ENCODE peak calls at places on chromosome 15, in five cellular contexts. U, N, Y, W and A are unnamed samples.

GRCh38 chr15:85485956-85486567 is 105.7 kb downstream of the AKAP13 start:
- DNase-seq in W (peak; percentile 82), U (peak; percentile 51), Y (peak; percentile 59), N (peak; percentile 73), A (peak; percentile 81)

GRCh38 chr15:66961407-66961884 is 104.0 kb upstream of the SMAD3 start:
- DNase-seq in U (no peak), W (no peak), Y (no peak), N (no peak), A (peak; percentile 23)

GRCh38 chr15:68372291-68372811 is 59.6 kb downstream of the ITGA11 start:
- DNase-seq in N (peak; percentile 45), Y (no peak), W (peak; percentile 80), U (no peak), A (peak; percentile 35)

GRCh38 chr15:77821188-77821958 is 188.7 kb upstream of the LINGO1 start:
- DNase-seq in W (peak; percentile 84), U (peak; percentile 31), N (peak; percentile 54), Y (peak; percentile 46), A (peak; percentile 72)

GRCh38 chr15:54707805-54708752 is 488.7 kb downstream of the RSL24D1 start:
- DNase-seq in N (no peak), U (no peak), W (no peak), Y (no peak), A (no peak)

GRCh38 chr15:73797366-73798158 is 44.4 kb upstream of the INSYN1 start:
- DNase-seq in N (no peak), U (no peak), Y (no peak), W (no peak), A (no peak)

GRCh38 chr15:46222861-46223260 is 588.0 kb downstream of the SQOR start:
- DNase-seq in W (no peak), N (no peak), U (no peak), Y (no peak), A (no peak)

GRCh38 chr15:34721802-34722795 is 32.7 kb downstream of the GJD2 start:
- DNase-seq in Y (no peak), W (peak; percentile 79), N (peak; percentile 0), U (no peak), A (peak; percentile 67)

GRCh38 chr15:98651581-98652220 is 3.4 kb downstream of the IGF1R start:
- DNase-seq in N (no peak), U (no peak), Y (no peak), W (no peak), A (no peak)

GRCh38 chr15:26889298-26889898 is 22.5 kb downstream of the GABRA5 start:
- DNase-seq in Y (peak; percentile 52), U (peak; percentile 42), W (peak; percentile 83), N (peak; percentile 64), A (peak; percentile 71)

GRCh38 chr15:33810806-33811205 is 157.5 kb upstream of the CHRM5 start:
- DNase-seq in W (no peak), Y (no peak), U (no peak), N (no peak), A (no peak)

GRCh38 chr15:66294157-66294931 is 976 bp downstream of the DIS3L start:
- DNase-seq in U (no peak), W (peak; percentile 32), N (peak; percentile 87), Y (peak; percentile 42), A (peak; percentile 71)

GRCh38 chr15:93305306-93305705 is 216.3 kb upstream of the RGMA start:
- DNase-seq in N (no peak), W (no peak), U (no peak), Y (no peak), A (no peak)

GRCh38 chr15:90322531-90322930 is 29.6 kb upstream of the ZNF774 start:
- DNase-seq in N (no peak), U (no peak), Y (no peak), W (no peak), A (no peak)

GRCh38 chr15:71011503-71012155 is 103.6 kb upstream of the THSD4 start:
- DNase-seq in U (peak; percentile 23), N (peak; percentile 57), Y (peak; percentile 10), W (peak; percentile 60), A (peak; percentile 49)

GRCh38 chr15:51536965-51537574 is 85.5 kb downstream of the DMXL2 start:
- DNase-seq in W (peak; percentile 36), Y (no peak), N (peak; percentile 18), U (no peak), A (peak; percentile 38)

GRCh38 chr15:95557226-95558046 is 773.1 kb upstream of the NR2F2 start:
- DNase-seq in Y (no peak), W (no peak), U (no peak), N (peak; percentile 80), A (peak; percentile 37)